ENCODE peak calls at places on chromosomes 12 and 14, in ten cellular contexts. L is substantia nigra; S is stimulated activated CD8-positive, alpha-beta memory T cell treated with anti-CD3 and anti-CD28 coated beads, Interleukin-7, amount 100 ng/mL, for 1 hour; Q is stimulated activated CD4-positive, alpha-beta T cell treated with anti-CD3 and anti-CD28 coated beads, Interleukin-1b, Interleukin-23, amount 100 ng/mL, for 48 hours; R is left ventricle myocardium superior; O is cardiac fibroblast; V is lower lobe of right lung; M is right cardiac atrium; Z is naive B cell; T is KBM-7. N is an unnamed sample.

GRCh38 chr12:112961074-112961473 is 17.2 kb upstream of the OAS2 start:
- DNase-seq in L (no peak), S (no peak), Q (no peak), R (no peak), O (no peak), V (no peak), M (no peak), Z (no peak), T (no peak), N (no peak)

GRCh38 chr12:52168019-52168717 is 23.6 kb downstream of the KRT80 start:
- DNase-seq in L (no peak), S (no peak), Q (no peak), R (no peak), O (peak; percentile 83), V (no peak), M (no peak), Z (no peak), T (no peak), N (no peak)

GRCh38 chr14:68482772-68483395 is 310.0 kb downstream of the ZFP36L1 start:
- DNase-seq in L (no peak), S (no peak), Q (no peak), R (no peak), O (no peak), V (no peak), M (no peak), Z (no peak), T (no peak), N (no peak)

GRCh38 chr14:26960049-26960688 is 362.3 kb upstream of the NOVA1 start:
- DNase-seq in L (no peak), S (no peak), Q (no peak), R (no peak), O (no peak), V (no peak), M (no peak), Z (no peak), T (no peak), N (no peak)

GRCh38 chr12:132776816-132777568 is 15.4 kb upstream of the ANKLE2 start:
- DNase-seq in L (no peak), S (no peak), Q (no peak), R (peak; percentile 87), O (peak; percentile 54), V (no peak), M (peak; percentile 82), Z (no peak), T (no peak), N (peak; percentile 29)

GRCh38 chr12:102326987-102327386 is 129.4 kb upstream of the PMCH start:
- DNase-seq in L (no peak), S (no peak), Q (no peak), R (no peak), O (no peak), V (no peak), M (no peak), Z (no peak), T (no peak), N (no peak)

GRCh38 chr14:92747701-92748258 is 647 bp downstream of the LGMN start:
- DNase-seq in L (no peak), S (no peak), Q (no peak), R (no peak), O (peak; percentile 34), V (no peak), M (no peak), Z (no peak), T (no peak), N (peak; percentile 23)

GRCh38 chr12:41605528-41606295 is 417.6 kb downstream of the PDZRN4 start:
- DNase-seq in L (no peak), S (no peak), Q (no peak), R (no peak), O (no peak), V (no peak), M (no peak), Z (no peak), T (no peak), N (no peak)

GRCh38 chr12:1593232-1594044 is 943 bp downstream of the FBXL14 start:
- DNase-seq in L (no peak), S (peak; percentile 16), Q (peak; percentile 51), R (peak; percentile 58), O (peak; percentile 48), V (peak; percentile 78), M (peak; percentile 38), Z (peak; percentile 70), T (peak; percentile 53), N (no peak)